ENCODE peak calls at places on chromosome 7, in seven cellular contexts. H is IMR-90, Z is neuronal stem cell, Q is mesendoderm, K is H9, D is H1, O is trophoblast cell. V is an unnamed sample.

GRCh38 chr7:95430864-95431263 is 4.0 kb downstream of the PON2 start:
- DNase-seq in D (no peak), Z (no peak), H (peak; percentile 19), K (no peak), O (no peak), Q (no peak), V (peak; percentile 50)

GRCh38 chr7:107661081-107661864 is 645 bp downstream of the SLC26A4 start:
- DNase-seq in Q (peak; percentile 82), D (no peak), O (peak; percentile 65), Z (peak; percentile 45), K (peak; percentile 76), H (peak; percentile 45), V (peak; percentile 48)

GRCh38 chr7:35253182-35253679 is 669 bp downstream of the TBX20 start:
- DNase-seq in O (no peak), K (peak; percentile 42), H (no peak), Q (peak; percentile 54), Z (no peak), D (no peak), V (peak; percentile 28)

GRCh38 chr7:129437190-129437589 is 3.0 kb downstream of the STRIP2 start:
- DNase-seq in K (no peak), O (no peak), Z (no peak), D (no peak), H (no peak), Q (no peak), V (no peak)

GRCh38 chr7:142626420-142627035 is 122.7 kb upstream of the PRSS1 start:
- DNase-seq in Z (peak; percentile 45), O (peak; percentile 73), D (no peak), H (peak; percentile 15), Q (peak; percentile 78), K (peak; percentile 84), V (peak; percentile 7)

GRCh38 chr7:133044722-133045473 is 37.0 kb downstream of the CHCHD3 start:
- DNase-seq in D (peak; percentile 27), Z (no peak), H (no peak), O (no peak), K (peak; percentile 81), Q (peak; percentile 83), V (no peak)

GRCh38 chr7:46658281-46658680 is 737.2 kb upstream of the IGFBP3 start:
- DNase-seq in Z (no peak), D (no peak), Q (no peak), H (no peak), O (no peak), K (no peak), V (no peak)

GRCh38 chr7:138247568-138248328 is 171.5 kb downstream of the AKR1D1 start:
- DNase-seq in Z (no peak), Q (peak; percentile 70), O (no peak), H (no peak), K (peak; percentile 52), D (no peak), V (no peak)

GRCh38 chr7:94972296-94972695 is 64.9 kb downstream of the PPP1R9A start:
- DNase-seq in O (no peak), D (no peak), K (no peak), H (no peak), Q (no peak), Z (no peak), V (no peak)

GRCh38 chr7:121442845-121443244 is 46.7 kb upstream of the FAM3C start:
- DNase-seq in K (no peak), D (no peak), Z (no peak), Q (peak; percentile 52), O (no peak), H (no peak), V (no peak)

GRCh38 chr7:30212720-30213119 is 71.7 kb upstream of the ZNRF2 start:
- DNase-seq in D (no peak), K (no peak), O (no peak), H (no peak), Z (no peak), Q (no peak), V (no peak)

GRCh38 chr7:1653500-1653899 is 16.6 kb upstream of the ELFN1 start:
- DNase-seq in H (no peak), O (no peak), Z (no peak), D (no peak), K (no peak), Q (no peak), V (no peak)

GRCh38 chr7:142478479-142479220 is 220.8 kb upstream of the PRSS58 start:
- DNase-seq in K (no peak), Q (peak; percentile 70), O (no peak), Z (no peak), D (no peak), H (peak; percentile 64), V (peak; percentile 69)

GRCh38 chr7:74306737-74307469 is 17.7 kb downstream of the CLIP2 start:
- DNase-seq in O (no peak), H (peak; percentile 85), D (no peak), K (no peak), Z (no peak), Q (no peak), V (peak; percentile 86)

GRCh38 chr7:7681191-7681935 is 37.0 kb downstream of the RPA3 start:
- DNase-seq in Z (peak; percentile 18), H (peak; percentile 61), O (peak; percentile 40), Q (peak; percentile 56), K (no peak), D (no peak), V (peak; percentile 71)

GRCh38 chr7:128801667-128802066 is 9.9 kb downstream of the CCDC136 start:
- DNase-seq in Z (no peak), K (no peak), O (no peak), Q (no peak), H (no peak), D (no peak), V (no peak)

DNA sequence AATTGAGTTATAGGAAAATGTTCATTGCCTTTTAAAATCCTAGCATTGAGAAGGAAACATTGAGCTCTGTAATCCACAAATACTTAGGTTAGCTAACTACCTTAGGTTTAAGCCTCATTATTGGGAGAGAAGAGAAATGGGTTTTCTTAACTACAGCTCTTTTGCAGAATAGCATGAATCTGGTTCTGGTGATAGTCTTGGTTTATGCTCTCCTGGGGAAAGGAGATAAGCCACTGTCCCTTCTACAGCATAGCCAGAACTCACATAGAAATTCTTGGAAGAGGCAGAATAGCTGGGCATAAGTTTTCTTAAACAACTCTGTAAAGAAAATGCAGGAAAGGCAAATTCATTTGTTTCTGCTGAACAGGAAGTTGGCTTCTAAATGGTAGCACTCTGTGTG is 378.6 kb upstream of the CHRM2 start:
- DNase-seq in Q (no peak), O (no peak), H (no peak), D (no peak), K (no peak), Z (no peak), V (no peak)
- H3K79me1 ChIP-seq in Q (no peaks in the 10 kb centered on the region), O (no peaks in the 10 kb centered on the region), H (no peaks in the 10 kb centered on the region), D (no peaks in the 10 kb centered on the region), K (no peaks in the 10 kb centered on the region), Z (no peaks in the 10 kb centered on the region), V (no peaks in the 10 kb centered on the region)

DNA sequence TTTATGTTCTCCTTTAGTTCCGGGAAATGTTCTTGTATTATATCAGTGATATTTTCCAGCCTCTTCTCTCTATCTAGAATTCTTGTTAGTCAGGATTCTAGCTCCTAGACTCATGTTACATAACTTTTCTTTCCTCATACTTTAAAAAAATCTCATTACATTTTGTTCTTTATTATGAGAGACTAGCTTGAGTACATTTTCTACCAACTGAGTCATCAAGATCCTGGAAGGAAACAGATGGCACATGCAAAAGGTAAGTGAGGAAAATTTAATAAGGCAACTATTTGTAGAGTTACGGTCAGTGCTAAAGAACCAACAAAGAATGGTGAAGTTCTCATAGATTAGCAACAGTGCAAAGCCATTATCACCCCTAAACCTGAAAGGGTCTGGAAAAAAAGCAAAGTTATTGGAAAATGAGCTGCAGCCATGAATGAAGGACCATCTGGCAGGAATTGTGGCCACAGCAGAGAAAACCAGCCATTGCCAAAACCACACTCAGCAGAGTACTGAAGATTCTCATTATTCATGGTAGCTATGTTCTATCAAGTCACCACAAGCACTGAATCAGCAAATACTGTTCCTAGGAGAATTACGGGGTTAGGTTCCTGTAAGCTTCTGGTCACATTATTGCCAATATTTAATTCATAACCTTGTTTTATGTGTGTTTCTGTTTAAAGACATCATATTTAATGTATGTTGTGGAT is 98.3 kb upstream of the C7orf33 start:
- DNase-seq in K (no peak), H (no peak), D (no peak), Q (no peak), O (no peak), Z (no peak), V (no peak)
- H3K79me1 ChIP-seq in K (no peaks in the 10 kb centered on the region), H (no peaks in the 10 kb centered on the region), D (no peaks in the 10 kb centered on the region), Q (no peaks in the 10 kb centered on the region), O (no peaks in the 10 kb centered on the region), Z (no peaks in the 10 kb centered on the region), V (no peaks in the 10 kb centered on the region)

DNA sequence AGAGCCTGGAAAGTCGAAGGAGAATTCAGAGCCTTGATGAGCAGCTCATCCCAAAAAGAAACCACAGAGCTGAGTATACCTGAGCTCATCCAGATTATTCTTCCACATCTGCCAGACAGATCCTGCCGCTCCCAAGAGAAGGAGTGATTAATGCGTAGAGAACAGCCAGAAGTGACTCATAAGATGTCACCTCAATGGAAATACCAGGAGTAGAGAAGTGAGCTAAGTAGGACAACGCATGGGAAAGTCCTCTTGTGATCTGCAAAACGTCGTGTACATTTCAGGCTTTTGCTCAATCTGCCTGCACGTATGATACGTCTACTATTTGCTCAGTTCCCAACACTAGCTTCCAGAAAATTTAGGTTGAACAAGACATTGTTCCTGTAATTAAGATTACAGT is 230.5 kb upstream of the AUTS2 start:
- DNase-seq in K (no peak), D (no peak), H (no peak), O (peak; percentile 72), Q (peak; percentile 7), Z (no peak), V (peak; percentile 73)
- H3K79me1 ChIP-seq in K (no peaks in the 10 kb centered on the region), D (no peaks in the 10 kb centered on the region), H (no peaks in the 10 kb centered on the region), O (no peaks in the 10 kb centered on the region), Q (no peaks in the 10 kb centered on the region), Z (no peaks in the 10 kb centered on the region), V (no peaks in the 10 kb centered on the region)

GRCh38 chr7:101829374-101829773 is 11.9 kb downstream of the CUX1 start:
- DNase-seq in K (no peak), Q (no peak), H (no peak), D (no peak), Z (no peak), O (no peak), V (no peak)

GRCh38 chr7:101832205-101832631 is 14.8 kb downstream of the CUX1 start:
- DNase-seq in Q (no peak), O (no peak), K (no peak), Z (no peak), D (no peak), H (no peak), V (no peak)

GRCh38 chr7:101829856-101830255 is 12.4 kb downstream of the CUX1 start:
- DNase-seq in D (no peak), H (no peak), Z (no peak), K (no peak), Q (no peak), O (no peak), V (no peak)

GRCh38 chr7:101826081-101826835 is 8.8 kb downstream of the CUX1 start:
- DNase-seq in D (no peak), Q (no peak), K (no peak), H (no peak), Z (no peak), O (no peak), V (no peak)

DNA sequence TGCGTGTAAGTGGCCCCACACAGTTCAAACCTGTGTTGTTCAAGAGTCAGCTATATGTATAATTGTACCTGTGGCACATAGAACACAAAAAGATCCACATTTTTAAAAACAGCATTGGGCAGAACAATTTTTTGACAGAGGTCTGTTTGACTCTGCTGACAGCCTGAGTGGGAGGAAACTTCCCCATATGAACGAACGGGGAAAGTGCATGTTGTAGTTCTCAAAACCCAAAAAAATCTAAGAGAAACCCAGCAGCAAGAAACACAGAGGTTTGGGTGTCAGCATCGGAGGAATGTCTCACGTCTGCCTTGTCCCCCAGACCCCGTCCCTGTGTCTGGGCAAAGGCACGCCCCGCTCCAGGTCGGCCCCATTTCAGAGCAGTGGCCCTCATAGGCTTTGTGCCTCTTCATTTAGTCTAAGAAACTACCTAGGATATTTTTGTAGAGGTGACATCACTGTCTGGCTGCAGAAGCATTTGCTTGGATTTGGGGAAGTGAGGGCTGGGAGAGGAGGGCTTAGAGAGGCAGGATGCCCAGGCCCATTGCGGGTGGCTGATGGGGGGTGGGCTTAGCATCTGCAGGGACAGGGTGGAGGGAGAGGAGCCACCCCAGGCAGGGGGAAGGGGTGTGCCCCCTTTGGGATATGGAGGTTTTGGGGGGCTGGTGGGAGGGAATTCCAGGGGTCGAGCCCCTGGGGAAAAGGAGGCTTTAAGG is 11.0 kb downstream of the CUX1 start:
- DNase-seq in O (peak; percentile 19), H (no peak), Z (no peak), Q (no peak), D (no peak), K (no peak), V (no peak)
- H3K79me1 ChIP-seq in O (no peaks in the 10 kb centered on the region), H (peaks cover 16% of the 10 kb centered on the region), Z (peaks cover 12% of the 10 kb centered on the region), Q (peaks cover 1% of the 10 kb centered on the region), D (peaks cover 19% of the 10 kb centered on the region), K (peaks cover 8% of the 10 kb centered on the region), V (peaks cover 63% of the 10 kb centered on the region)

V was measured in mesenchymal stem cell.